ENCODE peak calls at places on chromosome 15, in seven cellular contexts. D is H1, W is HCT116, T is K562, C is GM12878, V is HepG2, K is SK-N-SH. N is an unnamed sample.

GRCh38 chr15:60379466-60380274 is 18.1 kb downstream of the ANXA2 start:
- DNase-seq in D (no peak), W (peak; percentile 81), T (no peak), C (no peak), V (peak; percentile 99), K (no peak), N (no peak)

GRCh38 chr15:77830041-77830440 is 197.3 kb upstream of the LINGO1 start:
- DNase-seq in D (no peak), W (peak; percentile 6), T (no peak), C (no peak), V (no peak), K (no peak), N (no peak)

GRCh38 chr15:67148196-67148701 is 82.8 kb downstream of the SMAD3 start:
- DNase-seq in D (no peak), W (no peak), T (no peak), C (no peak), V (peak; percentile 45), K (no peak), N (peak; percentile 88)

GRCh38 chr15:59616390-59616789 is 4.8 kb downstream of the GCNT3 start:
- DNase-seq in D (no peak), W (no peak), T (no peak), C (no peak), V (peak; percentile 38), K (no peak), N (peak; percentile 43)

GRCh38 chr15:78365931-78366330 is 25.8 kb downstream of the CRABP1 start:
- DNase-seq in D (no peak), W (no peak), T (no peak), C (no peak), V (no peak), K (no peak), N (no peak)

GRCh38 chr15:84891339-84891738 is 6.9 kb downstream of the SLC28A1 start:
- DNase-seq in D (no peak), W (no peak), T (no peak), C (no peak), V (no peak), K (no peak), N (no peak)

GRCh38 chr15:98889930-98890695 is 117.5 kb downstream of the PGPEP1L start:
- DNase-seq in D (no peak), W (no peak), T (no peak), C (no peak), V (no peak), K (no peak), N (no peak)

GRCh38 chr15:27669641-27670040 is 429.5 kb downstream of the OCA2 start:
- DNase-seq in D (no peak), W (no peak), T (no peak), C (no peak), V (peak; percentile 13), K (no peak), N (no peak)

GRCh38 chr15:62809106-62809967 is 233.2 kb upstream of the TPM1 start:
- DNase-seq in D (no peak), W (no peak), T (no peak), C (no peak), V (peak; percentile 23), K (peak; percentile 66), N (no peak)

GRCh38 chr15:43434436-43434835 is 58.5 kb downstream of the TP53BP1 start:
- DNase-seq in D (no peak), W (no peak), T (no peak), C (no peak), V (no peak), K (no peak), N (no peak)

GRCh38 chr15:78408961-78409360 is 29.1 kb upstream of the IREB2 start:
- DNase-seq in D (no peak), W (no peak), T (no peak), C (no peak), V (no peak), K (no peak), N (no peak)

GRCh38 chr15:36177590-36178281 is 401.7 kb upstream of the CDIN1 start:
- DNase-seq in D (no peak), W (no peak), T (no peak), C (no peak), V (no peak), K (no peak), N (peak; percentile 83)

GRCh38 chr15:23035964-23036566 is 3.3 kb downstream of the TUBGCP5 start:
- DNase-seq in D (peak; percentile 86), W (peak; percentile 54), T (peak; percentile 75), C (no peak), V (peak; percentile 62), K (peak; percentile 73), N (peak; percentile 48)

GRCh38 chr15:79193157-79193948 is 89.2 kb upstream of the ANKRD34C start:
- DNase-seq in D (no peak), W (no peak), T (no peak), C (no peak), V (no peak), K (no peak), N (no peak)

GRCh38 chr15:81279621-81280051 is 44.3 kb downstream of the STARD5 start:
- DNase-seq in D (no peak), W (no peak), T (no peak), C (no peak), V (no peak), K (no peak), N (no peak)

GRCh38 chr15:26722621-26723160 is 50.2 kb downstream of the GABRB3 start:
- DNase-seq in D (peak; percentile 47), W (no peak), T (no peak), C (no peak), V (no peak), K (no peak), N (no peak)

GRCh38 chr15:38263996-38264395 is 11.4 kb downstream of the SPRED1 start:
- DNase-seq in D (no peak), W (no peak), T (no peak), C (no peak), V (no peak), K (no peak), N (no peak)

GRCh38 chr15:63491979-63492378 is 12.4 kb upstream of the USP3 start:
- DNase-seq in D (no peak), W (no peak), T (no peak), C (no peak), V (no peak), K (no peak), N (no peak)

GRCh38 chr15:77907824-77908751 is 169.4 kb downstream of the TBC1D2B start:
- DNase-seq in D (no peak), W (peak; percentile 36), T (peak; percentile 44), C (no peak), V (peak; percentile 61), K (no peak), N (peak; percentile 71)

GRCh38 chr15:79673416-79674123 is 223.2 kb downstream of the MTHFS start:
- DNase-seq in D (peak; percentile 54), W (no peak), T (no peak), C (peak; percentile 57), V (no peak), K (no peak), N (no peak)

GRCh38 chr15:74622758-74623157 is 7.1 kb downstream of the CLK3 start:
- DNase-seq in D (no peak), W (no peak), T (no peak), C (no peak), V (no peak), K (no peak), N (no peak)

GRCh38 chr15:70974004-70974832 is 81.6 kb downstream of the LRRC49 start:
- DNase-seq in D (peak; percentile 42), W (peak; percentile 45), T (no peak), C (no peak), V (peak; percentile 18), K (no peak), N (peak; percentile 70)

GRCh38 chr15:73575636-73576247 is 57.4 kb downstream of the NPTN start:
- DNase-seq in D (no peak), W (no peak), T (no peak), C (no peak), V (no peak), K (no peak), N (no peak)

GRCh38 chr15:73571346-73571745 is 61.8 kb downstream of the NPTN start:
- DNase-seq in D (no peak), W (no peak), T (no peak), C (no peak), V (peak; percentile 8), K (no peak), N (peak; percentile 10)

GRCh38 chr15:73572296-73572695 is 60.9 kb downstream of the NPTN start:
- DNase-seq in D (no peak), W (no peak), T (no peak), C (no peak), V (no peak), K (no peak), N (no peak)

GRCh38 chr15:73573071-73573470 is 60.1 kb downstream of the NPTN start:
- DNase-seq in D (no peak), W (no peak), T (no peak), C (no peak), V (no peak), K (no peak), N (no peak)

DNA sequence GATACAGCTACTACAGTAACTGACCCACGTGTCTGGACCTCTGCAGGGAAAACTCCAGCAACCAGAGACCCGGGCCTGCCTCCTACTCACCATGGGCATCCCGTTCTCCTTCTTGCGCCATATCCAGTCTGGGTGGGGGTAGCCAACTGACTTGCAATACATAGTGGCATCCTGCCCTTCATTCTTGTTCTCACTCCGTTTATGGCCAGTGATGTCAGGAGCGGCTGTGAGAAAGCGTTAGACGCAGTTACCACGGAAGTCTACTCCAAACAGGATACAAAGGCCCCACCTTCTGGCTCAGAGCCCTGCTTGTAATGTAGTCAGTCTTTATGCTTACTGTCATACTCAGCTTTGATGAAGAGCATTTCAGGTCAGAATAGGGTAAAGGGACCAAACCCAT is 59.6 kb downstream of the NPTN start:
- DNase-seq in D (no peak), W (no peak), T (no peak), C (no peak), V (no peak), K (no peak), N (no peak)
- TF ChIP-seq JUND in D (no peak), W (no peak), T (no peak), C (no peak), V (no peak), K (no peak), N (no peak)

GRCh38 chr15:68235022-68235421 is 5.5 kb upstream of the CLN6 start:
- DNase-seq in D (peak; percentile 29), W (no peak), T (no peak), C (no peak), V (no peak), K (no peak), N (no peak)
- TF ChIP-seq JUND in D (no peak), W (no peak), T (no peak), C (no peak), V (no peak), K (no peak), N (no peak)

DNA sequence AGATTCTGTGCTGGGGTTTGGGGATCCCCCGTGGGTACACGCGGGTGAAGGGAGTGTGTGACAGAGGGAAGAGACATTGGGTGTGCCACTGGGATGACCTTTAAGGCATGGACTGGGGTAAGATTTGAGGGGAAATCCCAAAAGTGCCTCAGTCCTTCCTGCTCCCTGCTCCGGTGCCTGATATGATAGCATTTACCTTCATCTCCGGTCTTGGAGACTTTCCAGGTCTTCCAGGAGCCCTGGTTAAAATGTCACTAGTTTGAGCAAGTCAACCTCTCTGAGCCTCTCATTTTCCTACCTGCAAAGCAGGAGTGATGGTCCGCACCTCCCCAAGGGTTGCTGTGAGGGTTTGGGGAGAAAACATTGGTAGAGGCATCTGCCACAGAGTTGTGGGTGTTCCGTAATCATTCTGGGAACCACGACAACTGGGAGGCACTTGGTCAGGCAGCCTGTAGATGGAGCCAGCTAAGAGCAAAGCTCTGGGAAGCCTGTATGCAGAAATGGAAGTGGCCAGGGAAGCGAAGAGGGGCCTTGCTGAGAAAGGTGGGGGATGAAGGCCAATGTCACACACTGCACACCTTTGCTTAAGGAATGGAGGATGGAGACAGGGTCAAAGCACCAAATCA is 33.9 kb upstream of the KIF23 start:
- DNase-seq in D (peak; percentile 55), W (no peak), T (no peak), C (no peak), V (peak; percentile 11), K (no peak), N (no peak)
- TF ChIP-seq JUND in D (no peak), W (no peak), T (no peak), C (no peak), V (no peak), K (no peak), N (no peak)

GRCh38 chr15:92650256-92650655 is 5.3 kb downstream of the FAM174B start:
- DNase-seq in D (peak; percentile 22), W (no peak), T (no peak), C (no peak), V (no peak), K (no peak), N (no peak)
- TF ChIP-seq JUND in D (no peak), W (no peak), T (no peak), C (no peak), V (no peak), K (no peak), N (no peak)